ENCODE peak calls at places on chromosomes 11 and 22, in ten cellular contexts. One of them, this sample, is unnamed.
A peak's percentile ranks its signal among the peaks of the same experiment; 100 is the strongest.

GRCh38 chr11:75326439-75326810 is 25.0 kb downstream of the ARRB1 start:
- DNase-seq in AG09319: no peak
- DNase-seq in activated gamma-delta T cell treated with Interleukin-2 at 50 U/mL for 16 hours: no peak
- DNase-seq in NCI-H2171 treated with DMSO at 0.1 percent for 48 hours: no peak
- DNase-seq in astrocyte of the spinal cord: no peak
- DNase-seq in activated effector memory CD4-positive, alpha-beta T cell treated with anti-CD3 and anti-CD28 coated beads, Interleukin-2, amount 50 U/mL, for 16 hours: peak; percentile 74
- DNase-seq in Right ventricle myocardium superior: no peak
- DNase-seq in stimulated activated CD4-positive, alpha-beta T cell treated with anti-CD3 and anti-CD28 coated beads, Interleukin-2, amount 100 ng/mL, for 4 hours: peak; percentile 21
- DNase-seq in pancreas: no peak
- DNase-seq in DMS153: no peak
- DNase-seq in this sample: no peak

GRCh38 chr11:748007-748359 is 719 bp downstream of the TALDO1 start:
- DNase-seq in AG09319: no peak
- DNase-seq in activated gamma-delta T cell treated with Interleukin-2 at 50 U/mL for 16 hours: no peak
- DNase-seq in NCI-H2171 treated with DMSO at 0.1 percent for 48 hours: no peak
- DNase-seq in astrocyte of the spinal cord: no peak
- DNase-seq in activated effector memory CD4-positive, alpha-beta T cell treated with anti-CD3 and anti-CD28 coated beads, Interleukin-2, amount 50 U/mL, for 16 hours: no peak
- DNase-seq in Right ventricle myocardium superior: no peak
- DNase-seq in stimulated activated CD4-positive, alpha-beta T cell treated with anti-CD3 and anti-CD28 coated beads, Interleukin-2, amount 100 ng/mL, for 4 hours: no peak
- DNase-seq in pancreas: peak; percentile 57
- DNase-seq in DMS153: no peak
- DNase-seq in this sample: no peak

GRCh38 chr11:70490208-70490607 is 91.9 kb downstream of the CTTN start:
- DNase-seq in AG09319: no peak
- DNase-seq in activated gamma-delta T cell treated with Interleukin-2 at 50 U/mL for 16 hours: no peak
- DNase-seq in NCI-H2171 treated with DMSO at 0.1 percent for 48 hours: no peak
- DNase-seq in astrocyte of the spinal cord: no peak
- DNase-seq in activated effector memory CD4-positive, alpha-beta T cell treated with anti-CD3 and anti-CD28 coated beads, Interleukin-2, amount 50 U/mL, for 16 hours: no peak
- DNase-seq in Right ventricle myocardium superior: peak; percentile 32
- DNase-seq in stimulated activated CD4-positive, alpha-beta T cell treated with anti-CD3 and anti-CD28 coated beads, Interleukin-2, amount 100 ng/mL, for 4 hours: no peak
- DNase-seq in pancreas: peak; percentile 12
- DNase-seq in DMS153: no peak
- DNase-seq in this sample: no peak

GRCh38 chr22:24146190-24146616 is 35.1 kb upstream of the SUSD2 start:
- DNase-seq in AG09319: peak; percentile 15
- DNase-seq in activated gamma-delta T cell treated with Interleukin-2 at 50 U/mL for 16 hours: peak; percentile 51
- DNase-seq in NCI-H2171 treated with DMSO at 0.1 percent for 48 hours: peak; percentile 48
- DNase-seq in astrocyte of the spinal cord: peak; percentile 73
- DNase-seq in activated effector memory CD4-positive, alpha-beta T cell treated with anti-CD3 and anti-CD28 coated beads, Interleukin-2, amount 50 U/mL, for 16 hours: no peak
- DNase-seq in Right ventricle myocardium superior: peak; percentile 65
- DNase-seq in stimulated activated CD4-positive, alpha-beta T cell treated with anti-CD3 and anti-CD28 coated beads, Interleukin-2, amount 100 ng/mL, for 4 hours: no peak
- DNase-seq in pancreas: peak; percentile 71
- DNase-seq in DMS153: peak; percentile 88
- DNase-seq in this sample: no peak

GRCh38 chr11:132114185-132114584 is 743.8 kb downstream of the NTM start:
- DNase-seq in AG09319: no peak
- DNase-seq in activated gamma-delta T cell treated with Interleukin-2 at 50 U/mL for 16 hours: no peak
- DNase-seq in NCI-H2171 treated with DMSO at 0.1 percent for 48 hours: no peak
- DNase-seq in astrocyte of the spinal cord: no peak
- DNase-seq in activated effector memory CD4-positive, alpha-beta T cell treated with anti-CD3 and anti-CD28 coated beads, Interleukin-2, amount 50 U/mL, for 16 hours: no peak
- DNase-seq in Right ventricle myocardium superior: peak; percentile 52
- DNase-seq in stimulated activated CD4-positive, alpha-beta T cell treated with anti-CD3 and anti-CD28 coated beads, Interleukin-2, amount 100 ng/mL, for 4 hours: no peak
- DNase-seq in pancreas: no peak
- DNase-seq in DMS153: peak; percentile 67
- DNase-seq in this sample: no peak

GRCh38 chr22:25626146-25626992 is 61.9 kb downstream of the GRK3 start:
- DNase-seq in AG09319: no peak
- DNase-seq in activated gamma-delta T cell treated with Interleukin-2 at 50 U/mL for 16 hours: no peak
- DNase-seq in NCI-H2171 treated with DMSO at 0.1 percent for 48 hours: no peak
- DNase-seq in astrocyte of the spinal cord: no peak
- DNase-seq in activated effector memory CD4-positive, alpha-beta T cell treated with anti-CD3 and anti-CD28 coated beads, Interleukin-2, amount 50 U/mL, for 16 hours: no peak
- DNase-seq in Right ventricle myocardium superior: no peak
- DNase-seq in stimulated activated CD4-positive, alpha-beta T cell treated with anti-CD3 and anti-CD28 coated beads, Interleukin-2, amount 100 ng/mL, for 4 hours: no peak
- DNase-seq in pancreas: no peak
- DNase-seq in DMS153: no peak
- DNase-seq in this sample: no peak

GRCh38 chr11:119691020-119691666 is 37.9 kb downstream of the NECTIN1 start:
- DNase-seq in AG09319: no peak
- DNase-seq in activated gamma-delta T cell treated with Interleukin-2 at 50 U/mL for 16 hours: peak; percentile 26
- DNase-seq in NCI-H2171 treated with DMSO at 0.1 percent for 48 hours: no peak
- DNase-seq in astrocyte of the spinal cord: no peak
- DNase-seq in activated effector memory CD4-positive, alpha-beta T cell treated with anti-CD3 and anti-CD28 coated beads, Interleukin-2, amount 50 U/mL, for 16 hours: no peak
- DNase-seq in Right ventricle myocardium superior: no peak
- DNase-seq in stimulated activated CD4-positive, alpha-beta T cell treated with anti-CD3 and anti-CD28 coated beads, Interleukin-2, amount 100 ng/mL, for 4 hours: no peak
- DNase-seq in pancreas: no peak
- DNase-seq in DMS153: no peak
- DNase-seq in this sample: no peak

GRCh38 chr11:94302806-94303205 is 1.6 kb upstream of the IZUMO1R start:
- DNase-seq in AG09319: no peak
- DNase-seq in activated gamma-delta T cell treated with Interleukin-2 at 50 U/mL for 16 hours: no peak
- DNase-seq in NCI-H2171 treated with DMSO at 0.1 percent for 48 hours: no peak
- DNase-seq in astrocyte of the spinal cord: no peak
- DNase-seq in activated effector memory CD4-positive, alpha-beta T cell treated with anti-CD3 and anti-CD28 coated beads, Interleukin-2, amount 50 U/mL, for 16 hours: no peak
- DNase-seq in Right ventricle myocardium superior: no peak
- DNase-seq in stimulated activated CD4-positive, alpha-beta T cell treated with anti-CD3 and anti-CD28 coated beads, Interleukin-2, amount 100 ng/mL, for 4 hours: no peak
- DNase-seq in pancreas: no peak
- DNase-seq in DMS153: no peak
- DNase-seq in this sample: no peak

GRCh38 chr11:2975594-2975993 is 16.5 kb downstream of the NAP1L4 start:
- DNase-seq in AG09319: no peak
- DNase-seq in activated gamma-delta T cell treated with Interleukin-2 at 50 U/mL for 16 hours: peak; percentile 48
- DNase-seq in NCI-H2171 treated with DMSO at 0.1 percent for 48 hours: no peak
- DNase-seq in astrocyte of the spinal cord: peak; percentile 42
- DNase-seq in activated effector memory CD4-positive, alpha-beta T cell treated with anti-CD3 and anti-CD28 coated beads, Interleukin-2, amount 50 U/mL, for 16 hours: peak; percentile 74
- DNase-seq in Right ventricle myocardium superior: no peak
- DNase-seq in stimulated activated CD4-positive, alpha-beta T cell treated with anti-CD3 and anti-CD28 coated beads, Interleukin-2, amount 100 ng/mL, for 4 hours: no peak
- DNase-seq in pancreas: no peak
- DNase-seq in DMS153: no peak
- DNase-seq in this sample: no peak

GRCh38 chr11:74902342-74902741 is 46.5 kb downstream of the XRRA1 start:
- DNase-seq in AG09319: no peak
- DNase-seq in activated gamma-delta T cell treated with Interleukin-2 at 50 U/mL for 16 hours: no peak
- DNase-seq in NCI-H2171 treated with DMSO at 0.1 percent for 48 hours: no peak
- DNase-seq in astrocyte of the spinal cord: no peak
- DNase-seq in activated effector memory CD4-positive, alpha-beta T cell treated with anti-CD3 and anti-CD28 coated beads, Interleukin-2, amount 50 U/mL, for 16 hours: no peak
- DNase-seq in Right ventricle myocardium superior: no peak
- DNase-seq in stimulated activated CD4-positive, alpha-beta T cell treated with anti-CD3 and anti-CD28 coated beads, Interleukin-2, amount 100 ng/mL, for 4 hours: no peak
- DNase-seq in pancreas: no peak
- DNase-seq in DMS153: no peak
- DNase-seq in this sample: no peak

GRCh38 chr11:17439316-17439782 is 37.3 kb downstream of the ABCC8 start:
- DNase-seq in AG09319: no peak
- DNase-seq in activated gamma-delta T cell treated with Interleukin-2 at 50 U/mL for 16 hours: no peak
- DNase-seq in NCI-H2171 treated with DMSO at 0.1 percent for 48 hours: peak; percentile 93
- DNase-seq in astrocyte of the spinal cord: no peak
- DNase-seq in activated effector memory CD4-positive, alpha-beta T cell treated with anti-CD3 and anti-CD28 coated beads, Interleukin-2, amount 50 U/mL, for 16 hours: no peak
- DNase-seq in Right ventricle myocardium superior: no peak
- DNase-seq in stimulated activated CD4-positive, alpha-beta T cell treated with anti-CD3 and anti-CD28 coated beads, Interleukin-2, amount 100 ng/mL, for 4 hours: no peak
- DNase-seq in pancreas: no peak
- DNase-seq in DMS153: peak; percentile 96
- DNase-seq in this sample: no peak

GRCh38 chr11:11010624-11011127 is 152.8 kb upstream of the ZBED5 start:
- DNase-seq in AG09319: no peak
- DNase-seq in activated gamma-delta T cell treated with Interleukin-2 at 50 U/mL for 16 hours: no peak
- DNase-seq in NCI-H2171 treated with DMSO at 0.1 percent for 48 hours: no peak
- DNase-seq in astrocyte of the spinal cord: peak; percentile 4
- DNase-seq in activated effector memory CD4-positive, alpha-beta T cell treated with anti-CD3 and anti-CD28 coated beads, Interleukin-2, amount 50 U/mL, for 16 hours: no peak
- DNase-seq in Right ventricle myocardium superior: peak; percentile 48
- DNase-seq in stimulated activated CD4-positive, alpha-beta T cell treated with anti-CD3 and anti-CD28 coated beads, Interleukin-2, amount 100 ng/mL, for 4 hours: no peak
- DNase-seq in pancreas: no peak
- DNase-seq in DMS153: no peak
- DNase-seq in this sample: no peak

GRCh38 chr11:70495351-70496310 is 97.3 kb downstream of the CTTN start:
- DNase-seq in AG09319: no peak
- DNase-seq in activated gamma-delta T cell treated with Interleukin-2 at 50 U/mL for 16 hours: no peak
- DNase-seq in NCI-H2171 treated with DMSO at 0.1 percent for 48 hours: peak; percentile 80
- DNase-seq in astrocyte of the spinal cord: no peak
- DNase-seq in activated effector memory CD4-positive, alpha-beta T cell treated with anti-CD3 and anti-CD28 coated beads, Interleukin-2, amount 50 U/mL, for 16 hours: no peak
- DNase-seq in Right ventricle myocardium superior: peak; percentile 35
- DNase-seq in stimulated activated CD4-positive, alpha-beta T cell treated with anti-CD3 and anti-CD28 coated beads, Interleukin-2, amount 100 ng/mL, for 4 hours: no peak
- DNase-seq in pancreas: peak; percentile 40
- DNase-seq in DMS153: no peak
- DNase-seq in this sample: no peak

GRCh38 chr11:17389205-17389956 is 922 bp upstream of the KCNJ11 start:
- DNase-seq in AG09319: no peak
- DNase-seq in activated gamma-delta T cell treated with Interleukin-2 at 50 U/mL for 16 hours: peak; percentile 83
- DNase-seq in NCI-H2171 treated with DMSO at 0.1 percent for 48 hours: peak; percentile 65
- DNase-seq in astrocyte of the spinal cord: peak; percentile 8
- DNase-seq in activated effector memory CD4-positive, alpha-beta T cell treated with anti-CD3 and anti-CD28 coated beads, Interleukin-2, amount 50 U/mL, for 16 hours: peak; percentile 94
- DNase-seq in Right ventricle myocardium superior: peak; percentile 86
- DNase-seq in stimulated activated CD4-positive, alpha-beta T cell treated with anti-CD3 and anti-CD28 coated beads, Interleukin-2, amount 100 ng/mL, for 4 hours: peak; percentile 71
- DNase-seq in pancreas: peak; percentile 94
- DNase-seq in DMS153: peak; percentile 76
- DNase-seq in this sample: no peak

GRCh38 chr11:97567801-97568200 is 1178.0 kb downstream of the JRKL start:
- DNase-seq in AG09319: no peak
- DNase-seq in activated gamma-delta T cell treated with Interleukin-2 at 50 U/mL for 16 hours: no peak
- DNase-seq in NCI-H2171 treated with DMSO at 0.1 percent for 48 hours: no peak
- DNase-seq in astrocyte of the spinal cord: peak; percentile 45
- DNase-seq in activated effector memory CD4-positive, alpha-beta T cell treated with anti-CD3 and anti-CD28 coated beads, Interleukin-2, amount 50 U/mL, for 16 hours: no peak
- DNase-seq in Right ventricle myocardium superior: no peak
- DNase-seq in stimulated activated CD4-positive, alpha-beta T cell treated with anti-CD3 and anti-CD28 coated beads, Interleukin-2, amount 100 ng/mL, for 4 hours: no peak
- DNase-seq in pancreas: no peak
- DNase-seq in DMS153: no peak
- DNase-seq in this sample: no peak

GRCh38 chr22:30694638-30695350 is at the start of gene OSBP2:
- DNase-seq in AG09319: no peak
- DNase-seq in activated gamma-delta T cell treated with Interleukin-2 at 50 U/mL for 16 hours: peak; percentile 23
- DNase-seq in NCI-H2171 treated with DMSO at 0.1 percent for 48 hours: peak; percentile 29
- DNase-seq in astrocyte of the spinal cord: no peak
- DNase-seq in activated effector memory CD4-positive, alpha-beta T cell treated with anti-CD3 and anti-CD28 coated beads, Interleukin-2, amount 50 U/mL, for 16 hours: peak; percentile 75
- DNase-seq in Right ventricle myocardium superior: peak; percentile 64
- DNase-seq in stimulated activated CD4-positive, alpha-beta T cell treated with anti-CD3 and anti-CD28 coated beads, Interleukin-2, amount 100 ng/mL, for 4 hours: no peak
- DNase-seq in pancreas: peak; percentile 85
- DNase-seq in DMS153: no peak
- DNase-seq in this sample: no peak

This sample was measured in amniotic stem cell.